ENCODE peak calls at places on chromosomes 12 and 14, in six cellular contexts. One of them, this sample, is unnamed.

GRCh38 chr14:103141117-103141796 is 18.0 kb downstream of the TNFAIP2 start:
- DNase-seq in H1: peak
- DNase-seq in mesendoderm: peak
- DNase-seq in IMR-90: peak
- DNase-seq in neuronal stem cell: no peak
- DNase-seq in H9: peak
- DNase-seq in this sample: no peak

GRCh38 chr12:75208851-75209781 is 523 bp downstream of the KCNC2 start:
- DNase-seq in H1: peak
- DNase-seq in mesendoderm: peak
- DNase-seq in IMR-90: peak
- DNase-seq in neuronal stem cell: peak
- DNase-seq in H9: peak
- DNase-seq in this sample: peak

GRCh38 chr14:34933301-34933700 is 49.5 kb upstream of the SRP54 start:
- DNase-seq in H1: no peak
- DNase-seq in mesendoderm: no peak
- DNase-seq in IMR-90: no peak
- DNase-seq in neuronal stem cell: no peak
- DNase-seq in H9: no peak
- DNase-seq in this sample: no peak

GRCh38 chr12:66776974-66777373 is 98.1 kb upstream of the GRIP1 start:
- DNase-seq in H1: no peak
- DNase-seq in mesendoderm: no peak
- DNase-seq in IMR-90: no peak
- DNase-seq in neuronal stem cell: no peak
- DNase-seq in H9: no peak
- DNase-seq in this sample: no peak

GRCh38 chr12:121676190-121676589 is 6.7 kb upstream of the MORN3 start:
- DNase-seq in H1: no peak
- DNase-seq in mesendoderm: no peak
- DNase-seq in IMR-90: no peak
- DNase-seq in neuronal stem cell: no peak
- DNase-seq in H9: peak
- DNase-seq in this sample: no peak

GRCh38 chr14:36066636-36067035 is 109.9 kb downstream of the PTCSC3 start:
- DNase-seq in H1: no peak
- DNase-seq in mesendoderm: no peak
- DNase-seq in IMR-90: no peak
- DNase-seq in neuronal stem cell: no peak
- DNase-seq in H9: no peak
- DNase-seq in this sample: no peak

GRCh38 chr12:49661191-49661590 is 37.8 kb downstream of the PRPF40B start:
- DNase-seq in H1: no peak
- DNase-seq in mesendoderm: no peak
- DNase-seq in IMR-90: no peak
- DNase-seq in neuronal stem cell: no peak
- DNase-seq in H9: no peak
- DNase-seq in this sample: no peak

GRCh38 chr12:69540606-69541386 is 44.5 kb upstream of the CCT2 start:
- DNase-seq in H1: no peak
- DNase-seq in mesendoderm: no peak
- DNase-seq in IMR-90: peak
- DNase-seq in neuronal stem cell: no peak
- DNase-seq in H9: no peak
- DNase-seq in this sample: peak

GRCh38 chr14:53047302-53047701 is 96.5 kb upstream of the FERMT2 start:
- DNase-seq in H1: no peak
- DNase-seq in mesendoderm: no peak
- DNase-seq in IMR-90: peak
- DNase-seq in neuronal stem cell: no peak
- DNase-seq in H9: no peak
- DNase-seq in this sample: peak

GRCh38 chr12:132399092-132400010 is 70.0 kb upstream of the GALNT9 start:
- DNase-seq in H1: no peak
- DNase-seq in mesendoderm: no peak
- DNase-seq in IMR-90: no peak
- DNase-seq in neuronal stem cell: no peak
- DNase-seq in H9: no peak
- DNase-seq in this sample: no peak

GRCh38 chr12:104680070-104680469 is 223.3 kb downstream of the CHST11 start:
- DNase-seq in H1: no peak
- DNase-seq in mesendoderm: peak
- DNase-seq in IMR-90: peak
- DNase-seq in neuronal stem cell: no peak
- DNase-seq in H9: no peak
- DNase-seq in this sample: no peak

GRCh38 chr12:48618541-48618940 is 48.7 kb upstream of the LALBA start:
- DNase-seq in H1: peak
- DNase-seq in mesendoderm: peak
- DNase-seq in IMR-90: peak
- DNase-seq in neuronal stem cell: peak
- DNase-seq in H9: peak
- DNase-seq in this sample: peak

GRCh38 chr12:47828967-47829482 is 9.3 kb upstream of the HDAC7 start:
- DNase-seq in H1: no peak
- DNase-seq in mesendoderm: peak
- DNase-seq in IMR-90: peak
- DNase-seq in neuronal stem cell: no peak
- DNase-seq in H9: peak
- DNase-seq in this sample: peak

GRCh38 chr12:132202929-132203721 is 58.9 kb downstream of the NOC4L start:
- DNase-seq in H1: no peak
- DNase-seq in mesendoderm: no peak
- DNase-seq in IMR-90: no peak
- DNase-seq in neuronal stem cell: no peak
- DNase-seq in H9: no peak
- DNase-seq in this sample: no peak

GRCh38 chr14:74333909-74334308 is 14.4 kb upstream of the VRTN start:
- DNase-seq in H1: no peak
- DNase-seq in mesendoderm: peak
- DNase-seq in IMR-90: peak
- DNase-seq in neuronal stem cell: no peak
- DNase-seq in H9: no peak
- DNase-seq in this sample: peak

GRCh38 chr12:79194595-79194994 is 330.0 kb downstream of the SYT1 start:
- DNase-seq in H1: no peak
- DNase-seq in mesendoderm: no peak
- DNase-seq in IMR-90: peak
- DNase-seq in neuronal stem cell: no peak
- DNase-seq in H9: no peak
- DNase-seq in this sample: no peak

GRCh38 chr14:60189923-60190840 is 25.0 kb upstream of the DHRS7 start:
- DNase-seq in H1: no peak
- DNase-seq in mesendoderm: no peak
- DNase-seq in IMR-90: no peak
- DNase-seq in neuronal stem cell: no peak
- DNase-seq in H9: no peak
- DNase-seq in this sample: no peak

GRCh38 chr14:30808576-30808975 is 65.8 kb upstream of the COCH start:
- DNase-seq in H1: no peak
- DNase-seq in mesendoderm: no peak
- DNase-seq in IMR-90: no peak
- DNase-seq in neuronal stem cell: no peak
- DNase-seq in H9: no peak
- DNase-seq in this sample: no peak

GRCh38 chr14:76257842-76258397 is 106.2 kb downstream of the GPATCH2L start:
- DNase-seq in H1: no peak
- DNase-seq in mesendoderm: peak
- DNase-seq in IMR-90: no peak
- DNase-seq in neuronal stem cell: no peak
- DNase-seq in H9: no peak
- DNase-seq in this sample: no peak

GRCh38 chr14:100673085-100673806 is 53.4 kb upstream of the DLK1 start:
- DNase-seq in H1: peak
- DNase-seq in mesendoderm: peak
- DNase-seq in IMR-90: no peak
- DNase-seq in neuronal stem cell: no peak
- DNase-seq in H9: peak
- DNase-seq in this sample: no peak

GRCh38 chr14:20631023-20631820 is 10.3 kb downstream of the OR6S1 start:
- DNase-seq in H1: peak
- DNase-seq in mesendoderm: peak
- DNase-seq in IMR-90: peak
- DNase-seq in neuronal stem cell: no peak
- DNase-seq in H9: peak
- DNase-seq in this sample: peak

GRCh38 chr14:52473557-52473956 is 78.7 kb downstream of the TXNDC16 start:
- DNase-seq in H1: no peak
- DNase-seq in mesendoderm: peak
- DNase-seq in IMR-90: peak
- DNase-seq in neuronal stem cell: no peak
- DNase-seq in H9: no peak
- DNase-seq in this sample: peak

GRCh38 chr14:59274991-59275391 is 86.5 kb downstream of the DAAM1 start:
- DNase-seq in H1: no peak
- DNase-seq in mesendoderm: no peak
- DNase-seq in IMR-90: no peak
- DNase-seq in neuronal stem cell: no peak
- DNase-seq in H9: peak
- DNase-seq in this sample: no peak

GRCh38 chr14:65866906-65867305 is 454.4 kb downstream of the FUT8 start:
- DNase-seq in H1: no peak
- DNase-seq in mesendoderm: no peak
- DNase-seq in IMR-90: no peak
- DNase-seq in neuronal stem cell: no peak
- DNase-seq in H9: no peak
- DNase-seq in this sample: no peak
- H2BK15ac ChIP-seq in H1: no peak
- H2BK15ac ChIP-seq in mesendoderm: no peak
- H2BK15ac ChIP-seq in IMR-90: no peak
- H2BK15ac ChIP-seq in neuronal stem cell: no peak
- H2BK15ac ChIP-seq in H9: no peak
- H2BK15ac ChIP-seq in this sample: no peak

GRCh38 chr14:22071001-22071400 is 397.4 kb upstream of the OR4E1 start:
- DNase-seq in H1: no peak
- DNase-seq in mesendoderm: no peak
- DNase-seq in IMR-90: no peak
- DNase-seq in neuronal stem cell: no peak
- DNase-seq in H9: no peak
- DNase-seq in this sample: no peak

GRCh38 chr14:22065372-22065771 is 391.8 kb upstream of the OR4E1 start:
- DNase-seq in H1: no peak
- DNase-seq in mesendoderm: no peak
- DNase-seq in IMR-90: no peak
- DNase-seq in neuronal stem cell: no peak
- DNase-seq in H9: no peak
- DNase-seq in this sample: no peak

GRCh38 chr14:22070119-22070982 is 396.7 kb upstream of the OR4E1 start:
- DNase-seq in H1: peak
- DNase-seq in mesendoderm: peak
- DNase-seq in IMR-90: no peak
- DNase-seq in neuronal stem cell: no peak
- DNase-seq in H9: peak
- DNase-seq in this sample: no peak
- H2BK15ac ChIP-seq in H1: no peak
- H2BK15ac ChIP-seq in mesendoderm: no peak
- H2BK15ac ChIP-seq in IMR-90: no peak
- H2BK15ac ChIP-seq in neuronal stem cell: no peak
- H2BK15ac ChIP-seq in H9: no peak
- H2BK15ac ChIP-seq in this sample: no peak

GRCh38 chr12:43812042-43812441 is 5.9 kb upstream of the TWF1 start:
- DNase-seq in H1: no peak
- DNase-seq in mesendoderm: no peak
- DNase-seq in IMR-90: no peak
- DNase-seq in neuronal stem cell: no peak
- DNase-seq in H9: no peak
- DNase-seq in this sample: no peak
- H2BK15ac ChIP-seq in H1: no peak
- H2BK15ac ChIP-seq in mesendoderm: no peak
- H2BK15ac ChIP-seq in IMR-90: no peak
- H2BK15ac ChIP-seq in neuronal stem cell: no peak
- H2BK15ac ChIP-seq in H9: no peak
- H2BK15ac ChIP-seq in this sample: no peak

GRCh38 chr12:59304077-59304721 is 291.6 kb upstream of the SLC16A7 start:
- DNase-seq in H1: no peak
- DNase-seq in mesendoderm: no peak
- DNase-seq in IMR-90: no peak
- DNase-seq in neuronal stem cell: no peak
- DNase-seq in H9: no peak
- DNase-seq in this sample: no peak
- H2BK15ac ChIP-seq in H1: no peak
- H2BK15ac ChIP-seq in mesendoderm: no peak
- H2BK15ac ChIP-seq in IMR-90: no peak
- H2BK15ac ChIP-seq in neuronal stem cell: no peak
- H2BK15ac ChIP-seq in H9: no peak
- H2BK15ac ChIP-seq in this sample: no peak

GRCh38 chr12:115407036-115407435 is 723.1 kb upstream of the TBX3 start:
- DNase-seq in H1: no peak
- DNase-seq in mesendoderm: no peak
- DNase-seq in IMR-90: no peak
- DNase-seq in neuronal stem cell: no peak
- DNase-seq in H9: no peak
- DNase-seq in this sample: no peak

GRCh38 chr12:115411121-115411520 is 727.1 kb upstream of the TBX3 start:
- DNase-seq in H1: no peak
- DNase-seq in mesendoderm: peak
- DNase-seq in IMR-90: no peak
- DNase-seq in neuronal stem cell: no peak
- DNase-seq in H9: no peak
- DNase-seq in this sample: no peak

GRCh38 chr12:115407723-115408122 is 723.7 kb upstream of the TBX3 start:
- DNase-seq in H1: no peak
- DNase-seq in mesendoderm: no peak
- DNase-seq in IMR-90: no peak
- DNase-seq in neuronal stem cell: no peak
- DNase-seq in H9: no peak
- DNase-seq in this sample: no peak

GRCh38 chr12:115405471-115405860 is 721.5 kb upstream of the TBX3 start:
- DNase-seq in H1: no peak
- DNase-seq in mesendoderm: no peak
- DNase-seq in IMR-90: no peak
- DNase-seq in neuronal stem cell: no peak
- DNase-seq in H9: no peak
- DNase-seq in this sample: no peak

DNA sequence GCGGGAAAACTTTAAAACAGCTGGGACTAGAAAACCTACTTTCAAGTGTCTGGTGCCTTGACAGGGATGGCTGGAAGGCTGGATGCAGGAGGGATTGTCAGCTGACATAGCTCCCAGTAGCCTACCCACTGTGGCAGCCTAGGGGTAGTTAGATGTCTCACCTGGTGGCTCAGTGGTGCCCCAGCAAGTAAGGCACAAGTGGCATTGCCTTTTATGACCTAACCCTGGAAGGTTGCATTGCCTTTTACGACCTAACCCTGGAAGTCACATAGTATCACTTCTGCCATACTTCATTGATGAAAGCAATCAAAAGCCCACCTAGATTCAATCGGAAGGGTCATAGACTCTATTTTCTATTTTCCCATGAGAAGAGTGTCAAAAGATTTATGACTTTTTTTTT is 724.7 kb upstream of the TBX3 start:
- DNase-seq in H1: no peak
- DNase-seq in mesendoderm: no peak
- DNase-seq in IMR-90: no peak
- DNase-seq in neuronal stem cell: no peak
- DNase-seq in H9: no peak
- DNase-seq in this sample: no peak
- H2BK15ac ChIP-seq in H1: no peak
- H2BK15ac ChIP-seq in mesendoderm: no peak
- H2BK15ac ChIP-seq in IMR-90: no peak
- H2BK15ac ChIP-seq in neuronal stem cell: no peak
- H2BK15ac ChIP-seq in H9: no peak
- H2BK15ac ChIP-seq in this sample: no peak